ENCODE peak calls at places on chromosome 14, in five cellular contexts. One of them, this sample, is unnamed.

GRCh38 chr14:91835920-91836843 is 31.2 kb downstream of the TC2N start:
- DNase-seq in AG04450: no peak
- DNase-seq in progenitor cell of endocrine pancreas: peak
- DNase-seq in HL-60: no peak
- DNase-seq in neural crest cell: peak
- DNase-seq in this sample: peak

GRCh38 chr14:100824946-100825690 is 800 bp upstream of the MEG3 start:
- DNase-seq in neural crest cell: no peak
- DNase-seq in AG04450: no peak
- DNase-seq in progenitor cell of endocrine pancreas: no peak
- DNase-seq in HL-60: no peak
- DNase-seq in this sample: no peak

GRCh38 chr14:50619569-50620141 is 48.5 kb downstream of the SAV1 start:
- DNase-seq in progenitor cell of endocrine pancreas: no peak
- DNase-seq in neural crest cell: no peak
- DNase-seq in HL-60: no peak
- DNase-seq in AG04450: no peak
- DNase-seq in this sample: no peak

GRCh38 chr14:100844846-100845245 is 18.9 kb downstream of the MEG3 start:
- DNase-seq in HL-60: no peak
- DNase-seq in AG04450: no peak
- DNase-seq in neural crest cell: no peak
- DNase-seq in progenitor cell of endocrine pancreas: no peak
- DNase-seq in this sample: no peak

GRCh38 chr14:62158779-62159178 is 396.6 kb downstream of the SNAPC1 start:
- DNase-seq in progenitor cell of endocrine pancreas: no peak
- DNase-seq in AG04450: no peak
- DNase-seq in HL-60: no peak
- DNase-seq in neural crest cell: no peak
- DNase-seq in this sample: no peak

GRCh38 chr14:31895206-31895605 is 181.9 kb upstream of the ARHGAP5 start:
- DNase-seq in neural crest cell: no peak
- DNase-seq in HL-60: no peak
- DNase-seq in progenitor cell of endocrine pancreas: no peak
- DNase-seq in AG04450: peak
- DNase-seq in this sample: no peak

GRCh38 chr14:94500264-94500663 is 9.0 kb downstream of the SERPINA12 start:
- DNase-seq in AG04450: no peak
- DNase-seq in progenitor cell of endocrine pancreas: no peak
- DNase-seq in neural crest cell: no peak
- DNase-seq in HL-60: no peak
- DNase-seq in this sample: no peak

GRCh38 chr14:72443256-72443655 is 450.6 kb downstream of the DPF3 start:
- DNase-seq in AG04450: no peak
- DNase-seq in HL-60: no peak
- DNase-seq in progenitor cell of endocrine pancreas: no peak
- DNase-seq in neural crest cell: no peak
- DNase-seq in this sample: no peak

GRCh38 chr14:21014761-21015190 is 10.1 kb downstream of the NDRG2 start:
- DNase-seq in neural crest cell: peak
- DNase-seq in AG04450: peak
- DNase-seq in progenitor cell of endocrine pancreas: peak
- DNase-seq in HL-60: peak
- DNase-seq in this sample: peak

GRCh38 chr14:105142651-105143450 is 25.7 kb downstream of the JAG2 start:
- DNase-seq in progenitor cell of endocrine pancreas: no peak
- DNase-seq in HL-60: no peak
- DNase-seq in AG04450: no peak
- DNase-seq in neural crest cell: no peak
- DNase-seq in this sample: no peak

GRCh38 chr14:74960702-74961101 is 5.3 kb upstream of the PGF start:
- DNase-seq in neural crest cell: no peak
- DNase-seq in HL-60: no peak
- DNase-seq in AG04450: no peak
- DNase-seq in progenitor cell of endocrine pancreas: no peak
- DNase-seq in this sample: no peak

GRCh38 chr14:90619911-90620310 is 196.3 kb downstream of the TTC7B start:
- DNase-seq in HL-60: no peak
- DNase-seq in AG04450: no peak
- DNase-seq in progenitor cell of endocrine pancreas: no peak
- DNase-seq in neural crest cell: no peak
- DNase-seq in this sample: no peak
- TF ChIP-seq CTCF in HL-60: no peak
- TF ChIP-seq CTCF in AG04450: no peak
- TF ChIP-seq CTCF in progenitor cell of endocrine pancreas: no peak
- TF ChIP-seq CTCF in neural crest cell: no peak
- TF ChIP-seq CTCF in this sample: no peak

GRCh38 chr14:89848165-89848564 is 106.4 kb downstream of the EFCAB11 start:
- DNase-seq in HL-60: no peak
- DNase-seq in progenitor cell of endocrine pancreas: no peak
- DNase-seq in neural crest cell: no peak
- DNase-seq in AG04450: no peak
- DNase-seq in this sample: no peak
- TF ChIP-seq CTCF in HL-60: no peak
- TF ChIP-seq CTCF in progenitor cell of endocrine pancreas: peak
- TF ChIP-seq CTCF in neural crest cell: peak
- TF ChIP-seq CTCF in AG04450: peak
- TF ChIP-seq CTCF in this sample: peak

GRCh38 chr14:103607822-103608221 is 21.2 kb upstream of the KLC1 start:
- DNase-seq in AG04450: no peak
- DNase-seq in HL-60: no peak
- DNase-seq in neural crest cell: no peak
- DNase-seq in progenitor cell of endocrine pancreas: no peak
- DNase-seq in this sample: no peak

GRCh38 chr14:103611215-103611614 is 17.8 kb upstream of the KLC1 start:
- DNase-seq in progenitor cell of endocrine pancreas: no peak
- DNase-seq in AG04450: no peak
- DNase-seq in neural crest cell: no peak
- DNase-seq in HL-60: no peak
- DNase-seq in this sample: no peak

GRCh38 chr14:103616635-103617300 is 12.2 kb upstream of the KLC1 start:
- DNase-seq in progenitor cell of endocrine pancreas: no peak
- DNase-seq in AG04450: no peak
- DNase-seq in neural crest cell: no peak
- DNase-seq in HL-60: no peak
- DNase-seq in this sample: no peak

GRCh38 chr14:103618999-103619398 is 10.0 kb upstream of the KLC1 start:
- DNase-seq in AG04450: no peak
- DNase-seq in neural crest cell: no peak
- DNase-seq in HL-60: no peak
- DNase-seq in progenitor cell of endocrine pancreas: no peak
- DNase-seq in this sample: no peak

DNA sequence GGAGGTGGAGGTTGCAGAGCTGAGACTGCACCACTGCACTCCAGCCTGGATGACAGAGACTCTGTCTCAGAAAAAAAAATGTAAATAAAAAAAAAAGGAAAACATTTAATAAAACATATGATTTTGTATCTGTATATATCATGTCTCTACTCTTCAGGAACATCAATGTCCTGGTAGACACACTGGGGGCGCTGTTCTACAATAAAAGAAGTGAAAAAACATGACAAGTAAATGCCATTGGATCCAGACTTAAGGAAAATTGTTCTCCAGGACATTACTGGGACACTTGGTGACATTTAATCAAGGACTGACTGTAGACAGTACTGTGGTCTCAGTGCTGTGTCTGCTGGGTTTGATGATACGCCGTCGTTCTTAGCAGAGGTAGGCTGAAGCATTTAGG is 15.5 kb upstream of the KLC1 start:
- DNase-seq in progenitor cell of endocrine pancreas: no peak
- DNase-seq in AG04450: no peak
- DNase-seq in neural crest cell: no peak
- DNase-seq in HL-60: no peak
- DNase-seq in this sample: no peak
- TF ChIP-seq CTCF in progenitor cell of endocrine pancreas: no peak
- TF ChIP-seq CTCF in AG04450: peak
- TF ChIP-seq CTCF in neural crest cell: no peak
- TF ChIP-seq CTCF in HL-60: peak
- TF ChIP-seq CTCF in this sample: no peak

GRCh38 chr14:76958020-76958965 is 70.2 kb downstream of the IRF2BPL start:
- DNase-seq in AG04450: no peak
- DNase-seq in progenitor cell of endocrine pancreas: no peak
- DNase-seq in neural crest cell: no peak
- DNase-seq in HL-60: no peak
- DNase-seq in this sample: no peak

GRCh38 chr14:76955575-76956252 is 72.8 kb downstream of the IRF2BPL start:
- DNase-seq in progenitor cell of endocrine pancreas: no peak
- DNase-seq in neural crest cell: no peak
- DNase-seq in AG04450: no peak
- DNase-seq in HL-60: no peak
- DNase-seq in this sample: no peak

GRCh38 chr14:76957224-76957881 is 71.2 kb downstream of the IRF2BPL start:
- DNase-seq in neural crest cell: no peak
- DNase-seq in progenitor cell of endocrine pancreas: no peak
- DNase-seq in AG04450: no peak
- DNase-seq in HL-60: no peak
- DNase-seq in this sample: no peak

GRCh38 chr14:76954791-76955190 is 73.7 kb downstream of the IRF2BPL start:
- DNase-seq in HL-60: no peak
- DNase-seq in neural crest cell: no peak
- DNase-seq in progenitor cell of endocrine pancreas: no peak
- DNase-seq in AG04450: no peak
- DNase-seq in this sample: no peak

DNA sequence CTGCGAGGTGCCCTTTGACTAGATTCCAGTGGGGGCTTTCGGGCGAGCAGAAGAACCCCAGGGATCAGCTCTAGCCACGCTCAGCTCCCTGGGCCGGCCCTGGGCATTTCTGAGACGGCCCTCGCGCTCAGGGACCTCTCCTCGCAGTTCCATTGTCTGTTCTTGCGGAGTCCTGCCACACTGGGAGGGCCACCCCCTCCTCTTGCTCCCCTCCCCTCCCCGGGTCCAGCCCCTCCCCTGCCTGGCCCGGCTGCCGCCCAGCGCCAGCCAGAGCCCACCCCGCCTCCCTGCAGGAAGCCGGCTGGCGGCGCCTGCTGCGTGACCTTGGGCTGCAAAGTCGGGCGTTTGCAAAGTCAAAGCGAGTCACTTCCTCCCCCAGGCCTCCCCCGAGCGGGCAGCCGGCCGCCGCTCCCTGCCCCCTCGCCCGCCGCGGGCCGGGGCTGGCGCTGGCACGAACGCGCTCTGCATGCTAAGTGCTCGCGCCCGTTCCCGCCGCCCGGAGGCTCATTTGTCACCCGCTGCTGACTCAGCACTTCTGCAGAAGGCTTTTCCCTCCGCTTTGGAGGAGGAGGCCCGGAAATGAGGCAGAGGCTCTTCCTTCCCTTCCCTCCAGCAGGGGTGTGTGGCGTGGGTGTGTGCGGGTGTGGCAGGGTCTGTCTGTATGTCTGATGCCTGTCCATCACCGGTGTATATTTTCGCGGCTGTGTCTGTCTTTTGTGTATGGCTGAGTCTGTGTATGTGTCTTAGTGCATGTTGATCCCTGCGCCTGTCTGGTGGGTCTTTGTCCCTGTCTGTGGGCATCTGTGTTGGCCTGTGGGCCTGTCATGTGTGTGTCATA is 72.0 kb downstream of the IRF2BPL start:
- DNase-seq in neural crest cell: peak
- DNase-seq in AG04450: peak
- DNase-seq in HL-60: peak
- DNase-seq in progenitor cell of endocrine pancreas: peak
- DNase-seq in this sample: peak
- TF ChIP-seq CTCF in neural crest cell: no peak
- TF ChIP-seq CTCF in AG04450: no peak
- TF ChIP-seq CTCF in HL-60: no peak
- TF ChIP-seq CTCF in progenitor cell of endocrine pancreas: no peak
- TF ChIP-seq CTCF in this sample: peak

This sample was measured in type B pancreatic cell.